ENCODE peak calls at places on chromosomes 12 and 14, in five cellular contexts. B is breast epithelium, U is body of pancreas, J is adrenal gland, P is ovary. I is an unnamed sample.

GRCh38 chr12:109120557-109120956 is 4.2 kb downstream of the ACACB start:
- DNase-seq in P (no peak), U (no peak), B (no peak), J (no peak), I (no peak)

GRCh38 chr12:19021646-19022045 is 107.9 kb upstream of the PLEKHA5 start:
- DNase-seq in P (no peak), U (no peak), J (no peak), B (no peak), I (no peak)

GRCh38 chr12:85190728-85191127 is 89.3 kb upstream of the ALX1 start:
- DNase-seq in U (no peak), B (no peak), J (no peak), P (no peak), I (no peak)

GRCh38 chr12:76310110-76310509 is 38.1 kb downstream of the BBS10 start:
- DNase-seq in P (no peak), U (no peak), J (no peak), B (no peak), I (no peak)

GRCh38 chr12:88633312-88633711 is 53.0 kb upstream of the KITLG start:
- DNase-seq in J (no peak), P (no peak), U (no peak), B (no peak), I (no peak)

GRCh38 chr12:124394462-124395128 is 99.7 kb downstream of the RFLNA start:
- DNase-seq in J (no peak), B (no peak), P (no peak), U (no peak), I (no peak)

GRCh38 chr12:78007173-78007572 is 176.5 kb downstream of the NAV3 start:
- DNase-seq in B (no peak), U (no peak), P (no peak), J (no peak), I (no peak)

GRCh38 chr14:91068642-91069041 is 8.2 kb upstream of the RPS6KA5 start:
- DNase-seq in J (no peak), P (no peak), U (no peak), B (no peak), I (no peak)

GRCh38 chr12:20212658-20213387 is 155.5 kb upstream of the PDE3A start:
- DNase-seq in J (peak; percentile 80), P (peak; percentile 84), B (peak; percentile 76), U (peak; percentile 49), I (no peak)

GRCh38 chr12:49895773-49896172 is 7.9 kb downstream of the FAIM2 start:
- DNase-seq in U (no peak), P (peak; percentile 40), J (no peak), B (no peak), I (no peak)

GRCh38 chr12:91139981-91140659 is 28.8 kb upstream of the LUM start:
- DNase-seq in P (no peak), J (no peak), U (no peak), B (no peak), I (no peak)

GRCh38 chr12:57214398-57214781 is 2.2 kb upstream of the NXPH4 start:
- DNase-seq in P (peak; percentile 70), J (peak; percentile 74), B (peak; percentile 46), U (peak; percentile 66), I (no peak)

GRCh38 chr12:32252199-32253073 is 145.8 kb downstream of the BICD1 start:
- DNase-seq in U (no peak), P (no peak), J (no peak), B (no peak), I (no peak)

GRCh38 chr12:104494137-104494815 is 37.5 kb downstream of the CHST11 start:
- DNase-seq in B (peak; percentile 32), J (no peak), U (no peak), P (peak; percentile 34), I (no peak)

GRCh38 chr12:56129210-56129691 is 1.2 kb downstream of the ESYT1 start:
- DNase-seq in P (peak; percentile 74), B (peak; percentile 62), J (peak; percentile 63), U (peak; percentile 53), I (no peak)

GRCh38 chr12:56127888-56128668 is at the start of gene ESYT1:
- DNase-seq in U (peak; percentile 99), J (peak; percentile 99), B (peak; percentile 100), P (peak; percentile 98), I (peak; percentile 95)

GRCh38 chr12:56128669-56129209 is 672 bp downstream of the ESYT1 start:
- DNase-seq in J (no peak), B (no peak), P (peak; percentile 51), U (peak; percentile 38), I (peak; percentile 21)

GRCh38 chr12:56127485-56127887 is 581 bp upstream of the ESYT1 start:
- DNase-seq in P (no peak), J (no peak), U (no peak), B (no peak), I (no peak)

DNA sequence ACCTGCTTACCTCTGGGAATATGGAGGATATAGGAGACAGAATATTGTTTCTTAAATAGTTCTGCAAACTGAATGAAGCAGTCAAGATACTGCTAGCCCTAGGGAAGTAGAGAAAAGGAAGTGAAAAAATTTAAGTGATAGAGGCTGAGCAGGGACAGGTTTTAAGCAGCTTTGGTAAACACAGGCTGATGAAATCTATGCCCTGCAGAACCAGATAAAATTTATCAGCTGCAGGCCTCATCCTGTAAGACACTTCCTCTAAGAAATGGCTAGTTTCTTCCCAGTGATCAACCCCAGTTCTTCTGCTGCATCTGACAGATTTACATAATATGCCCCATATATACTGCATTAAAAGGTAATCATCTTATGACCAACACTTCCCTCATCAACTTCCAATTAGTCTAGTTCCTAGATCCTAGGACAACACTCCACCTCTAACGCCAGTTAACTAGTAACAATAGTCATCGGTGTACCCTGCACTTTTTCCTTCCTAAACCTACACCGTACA is 1.3 kb upstream of the ESYT1 start:
- DNase-seq in B (no peak), U (no peak), J (no peak), P (no peak), I (no peak)
- H3K4me3 ChIP-seq in B (peak overlapping the region; percentile 4), U (no peak overlapping the region), J (no peak overlapping the region), P (no peak overlapping the region), I (peak overlapping the region; percentile 90)

GRCh38 chr14:96205994-96206392 is 1.4 kb downstream of the BDKRB2 start:
- DNase-seq in U (no peak), B (no peak), J (no peak), P (no peak), I (no peak)

GRCh38 chr14:96204151-96205058 is at the start of gene BDKRB2:
- DNase-seq in P (peak; percentile 56), B (peak; percentile 76), J (peak; percentile 66), U (peak; percentile 82), I (peak; percentile 67)

GRCh38 chr14:96207686-96208085 is 3.0 kb downstream of the BDKRB2 start:
- DNase-seq in P (no peak), U (no peak), B (no peak), J (no peak), I (no peak)

GRCh38 chr14:96205059-96205993 is 687 bp downstream of the BDKRB2 start:
- DNase-seq in P (no peak), U (no peak), J (no peak), B (no peak), I (no peak)

DNA sequence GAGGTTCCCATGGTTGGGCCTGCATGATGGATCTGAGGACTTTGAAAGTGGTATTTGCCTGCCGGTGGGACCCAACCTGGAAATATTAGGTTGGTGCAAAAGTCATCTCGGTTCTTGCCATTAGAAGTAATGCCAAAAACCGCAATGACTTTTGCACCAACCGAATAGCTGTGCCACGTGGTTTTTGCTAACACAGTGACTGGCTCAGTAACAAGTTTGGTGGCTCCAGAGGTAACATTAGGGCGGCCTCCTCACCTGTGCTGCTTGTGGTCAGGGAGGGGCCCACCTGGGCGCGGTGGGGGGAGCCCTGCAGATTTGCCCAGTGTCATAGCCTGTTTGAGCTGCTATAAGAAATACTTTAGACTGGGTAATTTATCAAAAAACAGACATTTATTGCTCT is 1.8 kb downstream of the BDKRB2 start:
- DNase-seq in U (peak; percentile 57), P (no peak), J (no peak), B (no peak), I (no peak)
- H3K27ac ChIP-seq in U (peak overlapping the region; percentile 89), P (no peak overlapping the region), J (no peak overlapping the region), B (no peak overlapping the region), I (no peak overlapping the region)

DNA sequence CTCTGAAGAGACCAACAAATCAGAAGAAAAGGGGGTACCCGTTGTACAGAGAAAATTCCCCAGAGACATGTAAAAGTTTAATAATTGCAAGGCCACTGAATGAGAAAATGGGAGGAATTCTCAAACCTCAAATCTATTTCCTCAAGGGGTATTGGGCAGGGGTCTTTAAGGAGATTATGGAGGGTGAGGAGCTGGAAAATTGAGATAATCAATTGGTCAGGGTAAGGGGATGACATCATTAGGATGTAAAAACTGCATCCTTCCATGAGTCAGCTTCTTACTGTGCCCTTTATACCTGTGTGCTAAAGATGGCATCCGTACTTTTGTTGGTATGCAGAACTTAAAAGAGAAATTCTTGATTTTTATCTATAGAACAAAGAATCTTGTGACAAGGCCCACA is 641.5 kb downstream of the LRFN5 start:
- DNase-seq in J (no peak), B (no peak), U (no peak), P (no peak), I (no peak)
- H3K4me3 ChIP-seq in J (no peak overlapping the region), B (no peak overlapping the region), U (no peak overlapping the region), P (no peak overlapping the region), I (no peak overlapping the region)

GRCh38 chr14:52106853-52107252 is 38.0 kb upstream of the NID2 start:
- DNase-seq in J (no peak), U (no peak), P (no peak), B (no peak), I (no peak)
- H3K27ac ChIP-seq in J (no peak overlapping the region), U (no peak overlapping the region), P (no peak overlapping the region), B (no peak overlapping the region), I (no peak overlapping the region)

DNA sequence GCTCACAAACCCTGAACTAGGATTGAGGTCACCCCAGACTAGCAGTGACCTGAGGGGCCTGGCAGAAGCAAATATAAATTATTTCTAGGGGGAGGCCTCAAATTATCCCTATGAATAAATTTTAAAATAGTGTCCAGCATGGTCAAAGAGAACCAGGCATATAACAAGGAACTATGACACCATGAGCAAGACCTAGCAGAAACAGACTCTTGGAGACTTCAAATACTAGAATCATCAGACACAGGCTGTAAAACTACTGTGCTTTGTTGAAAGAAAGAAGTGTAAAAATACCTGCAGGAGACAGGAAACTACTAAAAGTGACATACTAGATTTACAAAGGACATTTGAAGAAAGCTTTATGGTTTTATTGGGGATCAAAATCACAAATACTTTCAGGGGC is 3.2 kb upstream of the BCL7A start:
- DNase-seq in P (no peak), J (no peak), B (no peak), U (no peak), I (no peak)
- H3K4me3 ChIP-seq in P (no peak overlapping the region), J (no peak overlapping the region), B (no peak overlapping the region), U (no peak overlapping the region), I (no peak overlapping the region)

DNA sequence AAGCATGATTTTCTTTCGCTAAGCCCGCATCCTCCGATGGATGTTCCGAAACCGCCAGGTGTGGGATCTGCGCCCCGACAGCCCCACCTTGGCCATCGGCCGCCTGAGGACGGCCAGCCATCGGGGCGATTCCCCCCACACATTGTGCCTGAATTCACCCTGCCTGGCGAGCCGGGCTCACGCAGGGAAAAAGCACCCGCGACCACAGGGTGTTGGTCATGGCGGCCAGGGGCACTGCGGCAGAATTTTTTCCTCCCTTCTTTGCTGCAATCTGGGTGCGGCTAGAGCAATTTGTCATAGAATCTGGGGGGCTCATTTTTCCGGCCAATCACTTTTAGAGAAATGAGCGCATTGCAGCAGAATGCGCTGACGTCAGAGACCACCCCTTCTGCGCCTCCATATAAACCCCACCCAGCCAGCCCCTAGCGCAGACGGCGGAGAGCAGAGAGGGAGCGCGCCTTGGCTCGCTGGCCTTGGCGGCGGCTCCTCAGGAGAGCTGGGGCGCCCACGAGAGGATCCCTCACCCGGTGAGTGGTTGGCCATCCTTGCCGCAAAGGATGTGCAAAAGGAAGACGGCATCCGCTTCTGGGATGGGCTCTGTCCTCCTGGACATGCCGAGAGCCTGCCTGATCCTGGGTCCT is at the start of gene MEG3:
- DNase-seq in U (peak; percentile 53), P (peak; percentile 84), B (peak; percentile 21), J (peak; percentile 72), I (peak; percentile 46)
- H3K27ac ChIP-seq in U (peak within 1 kb of the TSS; percentile 73), P (peak within 1 kb of the TSS; percentile 72), B (peak within 1 kb of the TSS; percentile 45), J (peak within 1 kb of the TSS; percentile 72), I (peak within 1 kb of the TSS; percentile 58)

GRCh38 chr12:116897476-116897875 is 13.3 kb upstream of the FBXW8 start:
- DNase-seq in U (no peak), B (no peak), J (no peak), P (no peak), I (no peak)
- H3K4me3 ChIP-seq in U (no peak overlapping the region), B (no peak overlapping the region), J (no peak overlapping the region), P (no peak overlapping the region), I (no peak overlapping the region)